ENCODE peak calls at places on chromosomes 12 and 14, in eight cellular contexts. U is hepatocyte, G is left lobe of liver, R is HCT116, S is HCEC 1CT, D is astrocyte of the hippocampus, N is AG04450, T is EL. I is an unnamed sample.

GRCh38 chr12:9740109-9740750 is 7.3 kb upstream of the CLECL1 start:
- DNase-seq in T (no peak), S (no peak), U (no peak), N (no peak), D (no peak), G (no peak), R (no peak), I (no peak)

GRCh38 chr12:132278421-132279183 is 50.8 kb downstream of the GALNT9 start:
- DNase-seq in U (no peak), R (no peak), N (no peak), D (no peak), G (no peak), T (no peak), S (no peak), I (no peak)

GRCh38 chr14:53237488-53237887 is 84.4 kb upstream of the DDHD1 start:
- DNase-seq in G (no peak), D (no peak), S (no peak), T (no peak), N (no peak), U (no peak), R (no peak), I (no peak)

GRCh38 chr14:74955229-74955999 is at the start of gene PGF:
- DNase-seq in T (peak), N (no peak), S (no peak), D (peak), R (peak), G (peak), U (peak), I (peak)

GRCh38 chr14:52044791-52045522 is 23.9 kb downstream of the NID2 start:
- DNase-seq in D (peak), U (no peak), R (no peak), S (peak), G (no peak), N (no peak), T (peak), I (peak)

GRCh38 chr12:107704056-107704455 is 18.5 kb downstream of the PWP1 start:
- DNase-seq in S (peak), N (no peak), G (no peak), D (no peak), R (no peak), U (no peak), T (no peak), I (no peak)

GRCh38 chr12:108399514-108399913 is 60.4 kb upstream of the CMKLR1 start:
- DNase-seq in G (no peak), T (no peak), N (no peak), R (no peak), S (no peak), D (no peak), U (no peak), I (no peak)

GRCh38 chr14:91372680-91373495 is 44.7 kb downstream of the CCDC88C start:
- DNase-seq in D (no peak), R (no peak), G (no peak), S (no peak), N (no peak), T (no peak), U (no peak), I (no peak)

GRCh38 chr14:73168691-73169090 is 32.4 kb downstream of the PSEN1 start:
- DNase-seq in R (no peak), G (no peak), S (no peak), U (no peak), D (no peak), N (no peak), T (no peak), I (no peak)

GRCh38 chr14:75515631-75515999 is 6.7 kb upstream of the BATF start:
- DNase-seq in U (no peak), R (no peak), D (no peak), T (no peak), S (no peak), G (no peak), N (no peak), I (no peak)

GRCh38 chr14:89325299-89325883 is 91.6 kb downstream of the FOXN3 start:
- DNase-seq in T (no peak), N (no peak), S (no peak), G (no peak), R (no peak), U (no peak), D (no peak), I (no peak)

GRCh38 chr12:96208801-96209534 is 14.8 kb downstream of the ELK3 start:
- DNase-seq in G (no peak), S (no peak), T (no peak), N (no peak), U (no peak), D (no peak), R (no peak), I (no peak)

GRCh38 chr14:96889091-96889490 is 91.9 kb downstream of the VRK1 start:
- DNase-seq in R (no peak), G (no peak), N (no peak), U (no peak), T (no peak), D (peak), S (no peak), I (no peak)

GRCh38 chr14:99035712-99036593 is 236.0 kb downstream of the BCL11B start:
- DNase-seq in R (peak), S (no peak), U (peak), T (peak), N (peak), G (no peak), D (peak), I (peak)

GRCh38 chr14:23470947-23471346 is 1.4 kb downstream of the NGDN start:
- DNase-seq in S (no peak), R (no peak), G (no peak), N (no peak), D (no peak), T (no peak), U (no peak), I (no peak)

GRCh38 chr12:96236221-96236822 is 42.1 kb downstream of the ELK3 start:
- DNase-seq in D (peak), U (no peak), T (no peak), S (no peak), R (no peak), N (no peak), G (no peak), I (peak)

I was measured in EH.